ENCODE peak calls at places on chromosomes 2 and 18, in four cellular contexts. P, C, V and H are unnamed samples. For H3K36me3 and H3K9me3, the result is how much of the 10 kb centered on the place peaks cover.

GRCh38 chr2:6960659-6961058 is 43.4 kb downstream of the RNF144A start:
- DNase-seq in P (no peak), C (no peak), V (peak), H (peak)

GRCh38 chr2:234446404-234447076 is 50.3 kb downstream of the ARL4C start:
- DNase-seq in P (no peak), C (no peak), V (no peak), H (no peak)

GRCh38 chr2:237351046-237351445 is 62.9 kb downstream of the COL6A3 start:
- DNase-seq in P (no peak), C (no peak), V (no peak), H (no peak)

GRCh38 chr2:42809876-42810125 is 17.4 kb upstream of the HAAO start:
- DNase-seq in P (peak), C (no peak), V (peak), H (peak)

GRCh38 chr2:73823416-73823815 is 5.3 kb upstream of the STAMBP start:
- DNase-seq in P (no peak), C (no peak), V (no peak), H (no peak)

GRCh38 chr2:119438128-119438656 is 6.5 kb downstream of the TMEM37 start:
- DNase-seq in P (no peak), C (no peak), V (no peak), H (no peak)

GRCh38 chr2:58762176-58762781 is 521.2 kb upstream of the FANCL start:
- DNase-seq in P (peak), C (peak), V (peak), H (peak)

GRCh38 chr2:37993135-37993534 is 68.0 kb downstream of the RMDN2 start:
- DNase-seq in P (no peak), C (no peak), V (peak), H (no peak)

GRCh38 chr2:72944804-72945449 is 27.6 kb downstream of the EMX1 start:
- DNase-seq in P (no peak), C (no peak), V (no peak), H (no peak)

GRCh38 chr2:36707050-36707449 is 10.5 kb downstream of the VIT start:
- DNase-seq in P (no peak), C (no peak), V (peak), H (peak)

GRCh38 chr2:177763532-177764265 is 308.9 kb downstream of the PDE11A start:
- DNase-seq in P (peak), C (peak), V (peak), H (peak)

GRCh38 chr2:147442766-147443165 is 402.1 kb upstream of the ACVR2A start:
- DNase-seq in P (no peak), C (no peak), V (no peak), H (no peak)

GRCh38 chr2:102155703-102156515 is 13.4 kb downstream of the IL1R1 start:
- DNase-seq in P (no peak), C (no peak), V (no peak), H (no peak)

GRCh38 chr2:62577994-62578836 is 72.2 kb upstream of the TMEM17 start:
- DNase-seq in P (no peak), C (no peak), V (peak), H (peak)

GRCh38 chr18:67639872-67640271 is 123.4 kb upstream of the DSEL start:
- DNase-seq in P (no peak), C (no peak), V (no peak), H (no peak)

GRCh38 chr2:182543746-182544525 is 117.1 kb upstream of the PDE1A start:
- DNase-seq in P (no peak), C (no peak), V (no peak), H (no peak)

GRCh38 chr2:104547251-104547650 is 306.7 kb upstream of the POU3F3 start:
- DNase-seq in P (no peak), C (no peak), V (no peak), H (no peak)

GRCh38 chr2:42176992-42177738 is 8.0 kb downstream of the EML4 start:
- DNase-seq in P (no peak), C (no peak), V (no peak), H (no peak)

GRCh38 chr2:73985318-73986084 is 791 bp downstream of the TET3 start:
- DNase-seq in P (peak), C (no peak), V (no peak), H (no peak)

GRCh38 chr2:129469389-129469788 is 510.1 kb upstream of the RAB6C start:
- DNase-seq in P (no peak), C (no peak), V (no peak), H (peak)

GRCh38 chr2:75324716-75325291 is 125.5 kb upstream of the TACR1 start:
- DNase-seq in P (no peak), C (no peak), V (no peak), H (no peak)

GRCh38 chr18:7789853-7790552 is 222.9 kb downstream of the PTPRM start:
- DNase-seq in P (no peak), C (peak), V (peak), H (no peak)

GRCh38 chr2:219706823-219707281 is 79.4 kb downstream of the SLC4A3 start:
- DNase-seq in P (no peak), C (no peak), V (peak), H (peak)

GRCh38 chr2:79827881-79828280 is 315.0 kb downstream of the CTNNA2 start:
- DNase-seq in P (no peak), C (no peak), V (no peak), H (no peak)

GRCh38 chr2:188665196-188665595 is 309.0 kb upstream of the COL3A1 start:
- DNase-seq in P (no peak), C (peak), V (peak), H (no peak)

GRCh38 chr2:135490381-135490780 is 40.6 kb downstream of the ZRANB3 start:
- DNase-seq in P (no peak), C (no peak), V (peak), H (no peak)

GRCh38 chr18:79784071-79784913 is 13.4 kb upstream of the KCNG2 start:
- DNase-seq in P (no peak), C (no peak), V (no peak), H (no peak)

GRCh38 chr2:30361751-30362394 is 85.2 kb upstream of the LCLAT1 start:
- DNase-seq in P (no peak), C (no peak), V (peak), H (no peak)

GRCh38 chr2:228878138-228878537 is 392.9 kb downstream of the PID1 start:
- DNase-seq in P (no peak), C (no peak), V (no peak), H (no peak)

GRCh38 chr2:111678651-111679050 is 205.3 kb downstream of the ANAPC1 start:
- DNase-seq in P (no peak), C (no peak), V (peak), H (no peak)

GRCh38 chr2:85607268-85608215 is 4.3 kb downstream of the C2orf68 start:
- DNase-seq in P (no peak), C (no peak), V (no peak), H (no peak)

GRCh38 chr18:48399303-48400075 is 9.7 kb downstream of the ZBTB7C start:
- DNase-seq in P (peak), C (no peak), V (no peak), H (no peak)

GRCh38 chr2:109699646-109700045 is 85.5 kb downstream of the SOWAHC start:
- DNase-seq in P (no peak), C (no peak), V (peak), H (no peak)

GRCh38 chr2:109701362-109701761 is 87.2 kb downstream of the SOWAHC start:
- DNase-seq in P (no peak), C (no peak), V (peak), H (no peak)

GRCh38 chr2:109703076-109703475 is 88.9 kb downstream of the SOWAHC start:
- DNase-seq in P (no peak), C (no peak), V (peak), H (no peak)

GRCh38 chr2:109702250-109702985 is 88.3 kb downstream of the SOWAHC start:
- DNase-seq in P (no peak), C (no peak), V (peak), H (no peak)

DNA sequence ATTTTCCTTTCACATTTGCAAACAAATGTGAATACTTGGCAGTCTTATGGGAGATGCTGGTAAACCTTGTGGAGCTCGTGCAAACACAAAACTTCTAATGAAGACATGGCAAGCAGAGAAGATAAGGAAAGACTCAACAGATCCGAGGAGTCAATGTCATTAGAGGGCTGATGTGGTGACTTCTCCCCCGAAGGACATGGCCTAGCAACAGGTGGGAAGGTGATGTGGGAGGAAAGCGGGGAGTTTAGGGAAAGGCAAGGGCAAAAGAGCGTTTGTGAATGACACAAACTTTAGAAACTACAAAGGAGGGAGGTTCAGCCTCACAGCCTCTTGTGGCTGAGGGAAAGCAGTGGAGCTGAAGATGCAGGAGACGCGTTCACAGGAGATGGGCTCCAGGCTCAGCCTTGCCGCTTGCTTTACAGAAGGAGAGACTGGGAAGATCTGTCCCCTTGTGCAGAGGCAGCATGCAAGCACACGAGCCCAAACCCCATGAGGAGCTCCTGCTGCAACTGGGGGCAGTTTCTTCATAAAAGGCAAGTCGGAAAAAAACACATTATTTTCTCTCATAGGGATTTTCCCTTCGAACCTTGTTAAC is 86.6 kb downstream of the SOWAHC start:
- DNase-seq in P (no peak), C (no peak), V (peak), H (no peak)
- H3K4me3 ChIP-seq in P (no peak), C (no peak), V (no peak), H (no peak)

DNA sequence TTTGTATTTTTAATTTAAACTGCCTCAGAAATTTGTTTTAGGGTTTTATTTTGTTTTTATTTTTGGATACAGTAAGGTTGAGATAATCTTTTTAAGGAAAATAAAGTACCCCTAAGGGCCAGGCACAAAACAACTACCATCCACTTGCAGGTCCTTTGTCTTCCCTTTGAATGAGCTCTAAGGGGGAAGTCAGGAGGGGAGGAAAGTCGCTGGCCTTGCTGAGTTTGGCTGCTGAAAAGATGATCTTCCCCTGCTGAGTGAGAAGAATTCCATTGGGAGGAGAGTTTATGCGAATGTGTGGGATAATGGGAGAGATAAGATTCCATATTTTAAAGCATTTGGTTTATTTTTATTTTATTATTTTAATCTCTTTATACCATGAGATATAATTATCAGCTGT is 100.7 kb downstream of the ARHGAP15 start:
- DNase-seq in P (no peak), C (peak), V (no peak), H (no peak)
- H3K36me3 ChIP-seq in P (under half), C (under half), V (under half), H (under half)

GRCh38 chr18:6328624-6329016 is 86.1 kb downstream of the L3MBTL4 start:
- DNase-seq in P (no peak), C (no peak), V (no peak), H (no peak)

GRCh38 chr18:6326566-6326965 is 88.1 kb downstream of the L3MBTL4 start:
- DNase-seq in P (no peak), C (no peak), V (no peak), H (no peak)

GRCh38 chr18:6327895-6328623 is 86.7 kb downstream of the L3MBTL4 start:
- DNase-seq in P (no peak), C (no peak), V (no peak), H (no peak)

GRCh38 chr18:6327485-6327884 is 87.2 kb downstream of the L3MBTL4 start:
- DNase-seq in P (no peak), C (no peak), V (no peak), H (no peak)

DNA sequence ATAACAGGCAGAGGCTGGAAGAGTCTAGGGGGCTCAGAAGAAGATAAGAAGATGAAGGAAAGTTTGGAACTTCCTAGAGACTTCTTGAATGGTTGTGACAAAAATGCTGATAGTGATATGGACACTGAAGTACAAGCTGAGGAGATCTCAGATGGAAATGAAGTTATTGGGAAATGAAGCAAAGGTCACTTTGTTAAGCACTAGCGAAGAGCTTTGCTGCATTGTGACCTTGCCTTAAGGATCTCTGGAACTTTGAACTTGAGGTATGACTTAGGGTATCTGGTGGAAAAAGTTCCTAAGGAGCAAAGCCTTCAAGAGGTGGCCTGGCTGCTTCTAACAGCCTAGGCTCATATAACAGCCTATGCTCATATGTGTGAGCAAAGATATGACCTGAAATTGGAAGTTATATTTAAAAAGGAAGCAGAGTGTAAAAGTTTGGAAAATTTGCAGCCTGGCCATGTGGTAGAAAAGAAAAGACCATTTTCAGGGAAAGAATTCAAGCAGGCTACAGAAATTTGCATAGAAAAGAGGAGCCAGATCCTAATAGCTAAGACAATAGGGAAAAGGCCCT is 91.3 kb downstream of the L3MBTL4 start:
- DNase-seq in P (no peak), C (no peak), V (no peak), H (no peak)
- H3K9me3 ChIP-seq in P (under half), C (under half), V (under half), H (under half)

GRCh38 chr18:59220784-59221765 is 1.1 kb downstream of the GRP start:
- DNase-seq in P (no peak), C (no peak), V (no peak), H (no peak)

GRCh38 chr18:59219672-59220163 is at the start of gene GRP:
- DNase-seq in P (no peak), C (no peak), V (no peak), H (no peak)

GRCh38 chr18:59222341-59222740 is 2.4 kb downstream of the GRP start:
- DNase-seq in P (no peak), C (no peak), V (no peak), H (no peak)

GRCh38 chr18:59218018-59218417 is 1.9 kb upstream of the GRP start:
- DNase-seq in P (no peak), C (no peak), V (no peak), H (no peak)

DNA sequence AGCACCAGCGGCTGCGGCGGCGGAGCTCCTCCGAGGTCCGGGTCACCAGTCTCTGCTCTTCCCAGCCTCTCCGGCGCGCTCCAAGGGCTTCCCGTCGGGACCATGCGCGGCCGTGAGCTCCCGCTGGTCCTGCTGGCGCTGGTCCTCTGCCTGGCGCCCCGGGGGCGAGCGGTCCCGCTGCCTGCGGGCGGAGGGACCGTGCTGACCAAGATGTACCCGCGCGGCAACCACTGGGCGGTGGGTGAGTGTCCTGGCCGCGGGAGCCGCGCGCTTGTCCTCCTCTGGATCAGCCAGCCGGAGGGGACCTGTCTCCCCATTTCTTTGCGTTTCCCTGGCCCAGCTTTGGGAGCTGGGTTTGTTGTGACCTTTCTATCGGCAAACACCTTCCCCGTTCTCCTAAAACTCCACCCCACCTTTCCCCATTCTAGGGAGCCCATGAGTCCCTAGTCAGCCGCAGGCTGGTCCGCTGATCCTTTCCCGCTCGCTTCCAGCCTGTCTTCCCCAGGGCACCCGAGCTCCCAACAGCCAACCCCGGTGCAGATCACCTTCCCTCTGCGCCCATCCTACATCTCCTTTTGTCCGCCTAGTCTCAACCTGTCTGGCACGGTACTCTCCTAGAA is 316 bp downstream of the GRP start:
- DNase-seq in P (no peak), C (no peak), V (no peak), H (peak)
- H3K4me3 ChIP-seq in P (no peak), C (peak), V (no peak), H (no peak)

GRCh38 chr2:1653956-1654695 is 90.2 kb downstream of the PXDN start:
- DNase-seq in P (no peak), C (no peak), V (peak), H (no peak)
- H3K36me3 ChIP-seq in P (under half), C (half or more), V (under half), H (half or more)

GRCh38 chr2:4483050-4483449 is 779.7 kb downstream of the DCDC2C start:
- DNase-seq in P (no peak), C (no peak), V (no peak), H (no peak)
- H3K9me3 ChIP-seq in P (under half), C (under half), V (under half), H (under half)